ENCODE peak calls at places on chromosome 1, in four cellular contexts. One of them, this sample, is unnamed.

GRCh38 chr1:12528021-12528852 is 89.8 kb downstream of the DHRS3 start:
- DNase-seq in AG04449: no peak
- DNase-seq in Caco-2: peak; percentile 70
- DNase-seq in fibroblast of mammary gland: peak; percentile 62
- DNase-seq in this sample: no peak

GRCh38 chr1:231160851-231161710 is 777 bp upstream of the TRIM67 start:
- DNase-seq in AG04449: no peak
- DNase-seq in Caco-2: no peak
- DNase-seq in fibroblast of mammary gland: no peak
- DNase-seq in this sample: no peak

GRCh38 chr1:94621392-94621791 is 79.8 kb upstream of the F3 start:
- DNase-seq in AG04449: no peak
- DNase-seq in Caco-2: no peak
- DNase-seq in fibroblast of mammary gland: peak; percentile 48
- DNase-seq in this sample: no peak

GRCh38 chr1:104855550-104855949 is 1105.9 kb downstream of the AMY1C start:
- DNase-seq in AG04449: no peak
- DNase-seq in Caco-2: no peak
- DNase-seq in fibroblast of mammary gland: no peak
- DNase-seq in this sample: no peak

GRCh38 chr1:50333595-50333974 is 89.7 kb downstream of the DMRTA2 start:
- DNase-seq in AG04449: no peak
- DNase-seq in Caco-2: no peak
- DNase-seq in fibroblast of mammary gland: peak; percentile 13
- DNase-seq in this sample: no peak

GRCh38 chr1:31397360-31398095 is 15.5 kb upstream of the SERINC2 start:
- DNase-seq in AG04449: no peak
- DNase-seq in Caco-2: no peak
- DNase-seq in fibroblast of mammary gland: peak; percentile 36
- DNase-seq in this sample: no peak

GRCh38 chr1:171438441-171438840 is 46.9 kb upstream of the PRRC2C start:
- DNase-seq in AG04449: peak; percentile 91
- DNase-seq in Caco-2: no peak
- DNase-seq in fibroblast of mammary gland: peak; percentile 99
- DNase-seq in this sample: no peak

GRCh38 chr1:178376008-178376407 is 120.8 kb downstream of the CLEC20A start:
- DNase-seq in AG04449: no peak
- DNase-seq in Caco-2: no peak
- DNase-seq in fibroblast of mammary gland: no peak
- DNase-seq in this sample: no peak

GRCh38 chr1:93677729-93678128 is 3.9 kb downstream of the BCAR3 start:
- DNase-seq in AG04449: no peak
- DNase-seq in Caco-2: no peak
- DNase-seq in fibroblast of mammary gland: no peak
- DNase-seq in this sample: no peak

GRCh38 chr1:13224480-13225060 is 1.4 kb downstream of the PRAMEF18 start:
- DNase-seq in AG04449: no peak
- DNase-seq in Caco-2: no peak
- DNase-seq in fibroblast of mammary gland: no peak
- DNase-seq in this sample: no peak

GRCh38 chr1:55670331-55671082 is 455.3 kb upstream of the USP24 start:
- DNase-seq in AG04449: no peak
- DNase-seq in Caco-2: no peak
- DNase-seq in fibroblast of mammary gland: peak; percentile 20
- DNase-seq in this sample: no peak

GRCh38 chr1:32981003-32981909 is 16.6 kb upstream of the RNF19B start:
- DNase-seq in AG04449: no peak
- DNase-seq in Caco-2: no peak
- DNase-seq in fibroblast of mammary gland: peak; percentile 87
- DNase-seq in this sample: no peak

GRCh38 chr1:3881191-3881475 is 18.9 kb downstream of the C1orf174 start:
- DNase-seq in AG04449: no peak
- DNase-seq in Caco-2: no peak
- DNase-seq in fibroblast of mammary gland: no peak
- DNase-seq in this sample: no peak